ENCODE peak calls at places on chromosome 18, in seven cellular contexts. S, F, M, Y, G, J and N are unnamed samples. For H3K27me3, the result is how much of the 10 kb centered on the place peaks cover.

GRCh38 chr18:45785015-45785597 is 40.4 kb upstream of the SIGLEC15 start:
- DNase-seq in Y (no peak), S (no peak), J (no peak), F (no peak), G (no peak), M (no peak), N (no peak)

GRCh38 chr18:49632588-49632987 is 70.7 kb downstream of the LIPG start:
- DNase-seq in J (no peak), S (no peak), M (no peak), G (no peak), Y (no peak), F (no peak), N (no peak)

GRCh38 chr18:31684279-31685096 is at the start of gene B4GALT6:
- DNase-seq in Y (peak), F (peak), G (peak), M (peak), J (peak), S (peak), N (no peak)

GRCh38 chr18:52348209-52348608 is 8.2 kb downstream of the DCC start:
- DNase-seq in J (no peak), S (no peak), M (no peak), F (peak), Y (peak), G (no peak), N (no peak)

GRCh38 chr18:46273861-46274260 is 169.7 kb downstream of the HAUS1 start:
- DNase-seq in F (no peak), S (no peak), J (no peak), Y (no peak), M (no peak), G (no peak), N (no peak)

GRCh38 chr18:79472176-79472575 is 76.4 kb downstream of the NFATC1 start:
- DNase-seq in S (no peak), J (no peak), M (no peak), Y (no peak), G (no peak), F (no peak), N (no peak)

GRCh38 chr18:24764766-24765165 is 304.3 kb downstream of the HRH4 start:
- DNase-seq in Y (no peak), J (no peak), S (no peak), G (no peak), M (no peak), F (no peak), N (no peak)

GRCh38 chr18:23870963-23871362 is 143.6 kb upstream of the TTC39C start:
- DNase-seq in S (no peak), M (no peak), J (no peak), G (no peak), F (no peak), Y (no peak), N (no peak)

GRCh38 chr18:22344908-22345670 is 72.6 kb downstream of the CTAGE1 start:
- DNase-seq in S (no peak), G (no peak), Y (no peak), J (no peak), F (no peak), M (no peak), N (no peak)

GRCh38 chr18:65751145-65752085 is 603 bp downstream of the CDH7 start:
- DNase-seq in G (peak), J (peak), F (no peak), S (no peak), M (no peak), Y (peak), N (no peak)

GRCh38 chr18:41881285-41881684 is 73.7 kb upstream of the PIK3C3 start:
- DNase-seq in M (no peak), S (no peak), J (no peak), F (no peak), G (no peak), Y (no peak), N (no peak)

GRCh38 chr18:54119524-54120019 is 104.9 kb downstream of the MBD2 start:
- DNase-seq in J (no peak), G (peak), Y (peak), M (peak), F (peak), S (no peak), N (no peak)

GRCh38 chr18:79856119-79857080 is 58.7 kb downstream of the KCNG2 start:
- DNase-seq in M (peak), J (peak), F (peak), Y (peak), S (no peak), G (peak), N (no peak)

GRCh38 chr18:1872274-1872673 is 699.0 kb downstream of the METTL4 start:
- DNase-seq in F (no peak), Y (no peak), S (no peak), G (no peak), J (no peak), M (no peak), N (no peak)

GRCh38 chr18:68847219-68847860 is 49.5 kb downstream of the CCDC102B start:
- DNase-seq in G (peak), J (no peak), S (no peak), Y (no peak), F (no peak), M (no peak), N (no peak)

GRCh38 chr18:44679056-44679911 is 1.4 kb upstream of the SETBP1 start:
- DNase-seq in G (peak), S (peak), M (peak), F (peak), Y (peak), J (peak), N (peak)

GRCh38 chr18:34971313-34971712 is 69.9 kb upstream of the MAPRE2 start:
- DNase-seq in F (no peak), M (no peak), G (no peak), S (no peak), Y (no peak), J (no peak), N (no peak)

GRCh38 chr18:25278415-25278814 is 73.6 kb downstream of the ZNF521 start:
- DNase-seq in G (peak), F (no peak), Y (no peak), M (no peak), S (no peak), J (no peak), N (no peak)

GRCh38 chr18:69239849-69240248 is 160.8 kb upstream of the DOK6 start:
- DNase-seq in M (no peak), Y (peak), J (no peak), G (no peak), F (no peak), S (no peak), N (no peak)

GRCh38 chr18:23547806-23548205 is 38.5 kb downstream of the NPC1 start:
- DNase-seq in S (no peak), G (no peak), F (no peak), M (no peak), Y (no peak), J (no peak), N (no peak)

GRCh38 chr18:23137093-23137640 is 1.9 kb downstream of the CABLES1 start:
- DNase-seq in G (no peak), S (no peak), J (no peak), F (no peak), Y (no peak), M (no peak), N (no peak)

GRCh38 chr18:8996771-8997432 is 105.6 kb upstream of the NDUFV2 start:
- DNase-seq in F (no peak), J (no peak), G (no peak), M (no peak), Y (no peak), S (no peak), N (no peak)

GRCh38 chr18:60624207-60624606 is 251.6 kb upstream of the MC4R start:
- DNase-seq in G (no peak), F (no peak), S (no peak), Y (no peak), M (no peak), J (no peak), N (no peak)

GRCh38 chr18:62030091-62030985 is 137.5 kb upstream of the RNF152 start:
- DNase-seq in F (no peak), G (no peak), J (no peak), S (no peak), Y (no peak), M (no peak), N (no peak)

GRCh38 chr18:42281851-42282250 is 326.8 kb downstream of the PIK3C3 start:
- DNase-seq in M (no peak), Y (no peak), S (no peak), J (no peak), F (no peak), G (no peak), N (no peak)

GRCh38 chr18:79571221-79572092 is 108.1 kb upstream of the CTDP1 start:
- DNase-seq in J (peak), F (peak), Y (peak), G (no peak), M (peak), S (no peak), N (no peak)

GRCh38 chr18:59779979-59780378 is 82.8 kb upstream of the CCBE1 start:
- DNase-seq in G (no peak), S (no peak), F (no peak), Y (no peak), J (no peak), M (no peak), N (no peak)

GRCh38 chr18:2997846-2998599 is 14.9 kb downstream of the LPIN2 start:
- DNase-seq in G (peak), J (no peak), F (no peak), S (no peak), Y (no peak), M (no peak), N (peak)

GRCh38 chr18:66193938-66194337 is 410.0 kb downstream of the CDH19 start:
- DNase-seq in M (no peak), Y (no peak), S (no peak), J (no peak), F (no peak), G (peak), N (no peak)

GRCh38 chr18:80112623-80113248 is 3.7 kb downstream of the ADNP2 start:
- DNase-seq in G (peak), F (no peak), Y (no peak), J (no peak), M (no peak), S (no peak), N (no peak)

GRCh38 chr18:2970762-2971659 is 41.9 kb downstream of the LPIN2 start:
- DNase-seq in M (no peak), G (no peak), F (no peak), Y (no peak), J (no peak), S (no peak), N (no peak)

GRCh38 chr18:41850781-41851180 is 104.3 kb upstream of the PIK3C3 start:
- DNase-seq in M (no peak), S (no peak), J (no peak), F (no peak), G (no peak), Y (no peak), N (no peak)

GRCh38 chr18:43961713-43962112 is 684.4 kb upstream of the SYT4 start:
- DNase-seq in G (no peak), F (no peak), Y (no peak), J (no peak), M (no peak), S (no peak), N (no peak)

GRCh38 chr18:57210711-57211411 is 64.0 kb downstream of the BOD1L2 start:
- DNase-seq in M (no peak), F (no peak), J (no peak), G (no peak), Y (no peak), S (no peak), N (no peak)
- H3K4me3 ChIP-seq in M (no peak), F (peak), J (no peak), G (no peak), Y (no peak), S (no peak), N (no peak)

GRCh38 chr18:76363451-76364120 is 131.5 kb downstream of the ZNF516 start:
- DNase-seq in F (no peak), J (no peak), S (no peak), G (no peak), Y (no peak), M (no peak), N (no peak)

GRCh38 chr18:76361219-76361618 is 133.8 kb downstream of the ZNF516 start:
- DNase-seq in J (no peak), G (no peak), Y (no peak), M (no peak), F (no peak), S (no peak), N (no peak)

GRCh38 chr18:76367168-76367785 is 127.8 kb downstream of the ZNF516 start:
- DNase-seq in J (no peak), S (no peak), G (no peak), Y (no peak), F (no peak), M (no peak), N (no peak)

GRCh38 chr18:76365561-76365960 is 129.5 kb downstream of the ZNF516 start:
- DNase-seq in F (no peak), J (no peak), Y (no peak), G (no peak), S (no peak), M (no peak), N (no peak)

GRCh38 chr18:76364282-76365259 is 130.5 kb downstream of the ZNF516 start:
- DNase-seq in G (no peak), M (no peak), S (no peak), J (no peak), Y (no peak), F (no peak), N (no peak)
- H3K27ac ChIP-seq in G (no peak), M (no peak), S (no peak), J (no peak), Y (no peak), F (no peak), N (no peak)

GRCh38 chr18:75201936-75202335 is 7.0 kb downstream of the PTGR3 start:
- DNase-seq in F (no peak), J (no peak), M (peak), Y (no peak), S (peak), G (no peak), N (peak)
- H3K27me3 ChIP-seq in F (half or more), J (under half), M (under half), Y (under half), S (under half), G (under half), N (under half)

GRCh38 chr18:57543560-57543959 is 42.9 kb downstream of the FECH start:
- DNase-seq in G (no peak), S (no peak), Y (no peak), F (no peak), M (no peak), J (no peak), N (no peak)
- H3K4me3 ChIP-seq in G (no peak), S (no peak), Y (no peak), F (no peak), M (no peak), J (no peak), N (no peak)

DNA sequence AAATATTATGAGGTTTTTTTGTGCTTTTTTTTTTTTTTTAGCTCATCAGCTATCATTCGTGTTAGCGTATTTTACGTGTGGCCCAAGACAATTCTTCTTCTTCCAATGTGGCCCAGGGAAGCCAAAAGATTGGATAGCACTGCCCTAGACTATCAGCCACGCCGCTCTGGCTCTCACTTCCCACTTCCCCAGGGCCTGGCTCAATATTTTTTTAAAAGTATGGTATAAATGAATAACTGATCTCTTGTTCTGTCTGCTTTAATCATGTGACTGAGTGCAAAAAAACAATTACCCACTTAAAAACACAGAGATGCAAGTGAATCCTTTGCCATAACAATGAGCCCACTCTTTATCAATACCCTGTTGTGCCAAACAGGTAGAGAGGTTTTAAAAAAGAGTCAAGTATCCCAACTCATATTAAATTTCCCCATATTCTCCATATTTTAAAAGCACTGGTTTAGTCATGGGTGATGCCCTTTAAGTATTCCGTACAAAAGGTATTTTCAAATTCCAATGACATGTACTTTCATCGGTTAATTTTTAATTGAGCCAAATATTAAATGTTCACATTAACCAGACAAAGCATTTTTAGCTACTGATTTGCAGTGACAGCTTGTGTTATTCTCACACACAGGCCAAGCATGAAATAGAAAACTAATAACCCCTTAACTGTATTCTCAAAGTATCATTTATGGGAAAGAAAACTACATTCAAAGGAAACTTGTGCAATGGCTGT is 12.6 kb downstream of the BCL2 start:
- DNase-seq in G (no peak), S (no peak), J (no peak), M (no peak), F (no peak), Y (no peak), N (no peak)
- H3K27ac ChIP-seq in G (no peak), S (peak), J (no peak), M (no peak), F (no peak), Y (no peak), N (no peak)

GRCh38 chr18:10787293-10787901 is 261.6 kb downstream of the NAPG start:
- DNase-seq in J (peak), G (peak), Y (peak), M (peak), S (peak), F (peak), N (peak)

GRCh38 chr18:10791141-10791808 is 265.4 kb downstream of the NAPG start:
- DNase-seq in J (no peak), S (no peak), M (no peak), G (no peak), F (no peak), Y (no peak), N (no peak)

GRCh38 chr18:10784596-10785202 is 258.9 kb downstream of the NAPG start:
- DNase-seq in Y (no peak), G (no peak), S (no peak), F (no peak), J (no peak), M (no peak), N (no peak)

GRCh38 chr18:10783941-10784340 is 258.1 kb downstream of the NAPG start:
- DNase-seq in Y (no peak), G (no peak), S (no peak), J (no peak), F (no peak), M (no peak), N (no peak)

DNA sequence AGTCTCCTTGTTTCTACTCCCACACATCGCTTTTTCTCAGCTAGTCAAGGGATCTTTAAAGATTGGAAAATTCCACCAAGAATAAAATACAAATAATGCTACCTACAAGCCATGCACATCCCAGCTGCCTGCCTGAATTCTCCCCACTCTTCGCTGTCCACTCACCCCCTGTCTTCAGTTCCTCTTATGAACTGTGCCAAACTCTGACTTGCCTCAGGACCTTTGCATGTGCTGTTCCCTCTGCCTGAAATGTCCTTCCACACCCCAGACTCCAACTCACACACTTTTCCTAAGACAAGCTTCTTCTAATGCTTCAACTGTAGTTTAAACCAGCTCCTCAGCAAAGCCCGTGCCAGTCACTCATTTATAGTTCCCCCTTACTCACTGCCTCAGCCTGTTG is 260.0 kb downstream of the NAPG start:
- DNase-seq in M (no peak), Y (no peak), G (no peak), J (no peak), F (no peak), S (no peak), N (no peak)
- H3K27me3 ChIP-seq in M (under half), Y (under half), G (under half), J (under half), F (under half), S (under half), N (under half)